ENCODE peak calls at places on chromosomes 7 and 10, in eight cellular contexts. X is A549, E is left ventricle myocardium inferior, Z is tibial artery, T is heart right ventricle, Y is IMR-90, O is thoracic aorta, J is cardiac muscle cell. L is an unnamed sample.

GRCh38 chr7:36563706-36564325 is 160.5 kb downstream of the AOAH start:
- DNase-seq in X (no peak), E (no peak), Z (no peak), T (no peak), Y (peak; percentile 36), O (no peak), J (no peak), L (no peak)

GRCh38 chr10:83806716-83807115 is 332.6 kb upstream of the GHITM start:
- DNase-seq in X (no peak), E (no peak), Z (no peak), T (no peak), Y (no peak), O (no peak), J (no peak), L (no peak)

GRCh38 chr7:101294039-101294831 is 27.4 kb downstream of the IFT22 start:
- DNase-seq in X (no peak), E (no peak), Z (no peak), T (no peak), Y (no peak), O (no peak), J (no peak), L (no peak)

GRCh38 chr7:774161-775109 is 47.4 kb upstream of the PRKAR1B start:
- DNase-seq in X (peak; percentile 52), E (peak; percentile 58), Z (no peak), T (peak; percentile 66), Y (peak; percentile 20), O (no peak), J (peak; percentile 69), L (no peak)

GRCh38 chr7:114416089-114416990 is 1.7 kb downstream of the FOXP2 start:
- DNase-seq in X (no peak), E (no peak), Z (no peak), T (no peak), Y (peak; percentile 40), O (no peak), J (no peak), L (no peak)

GRCh38 chr10:76998451-76998850 is 639.2 kb downstream of the KCNMA1 start:
- DNase-seq in X (no peak), E (no peak), Z (no peak), T (no peak), Y (no peak), O (no peak), J (no peak), L (no peak)

GRCh38 chr10:115093776-115094361 is 704 bp downstream of the ATRNL1 start:
- DNase-seq in X (peak; percentile 33), E (no peak), Z (no peak), T (no peak), Y (no peak), O (no peak), J (peak; percentile 23), L (no peak)

GRCh38 chr10:74967850-74968620 is 141.6 kb downstream of the KAT6B start:
- DNase-seq in X (no peak), E (no peak), Z (no peak), T (no peak), Y (no peak), O (no peak), J (no peak), L (no peak)

GRCh38 chr7:36119005-36119711 is 33.9 kb upstream of the EEPD1 start:
- DNase-seq in X (no peak), E (no peak), Z (no peak), T (no peak), Y (peak; percentile 98), O (peak; percentile 44), J (no peak), L (no peak)

GRCh38 chr7:130641040-130641439 is 27.5 kb downstream of the COPG2 start:
- DNase-seq in X (no peak), E (no peak), Z (no peak), T (no peak), Y (no peak), O (no peak), J (no peak), L (no peak)

GRCh38 chr10:46014683-46015405 is 15.6 kb downstream of the NCOA4 start:
- DNase-seq in X (no peak), E (no peak), Z (no peak), T (no peak), Y (peak; percentile 65), O (no peak), J (no peak), L (no peak)

GRCh38 chr10:28897617-28898464 is 220.5 kb downstream of the BAMBI start:
- DNase-seq in X (no peak), E (peak; percentile 42), Z (no peak), T (peak; percentile 34), Y (no peak), O (no peak), J (no peak), L (peak; percentile 91)

DNA sequence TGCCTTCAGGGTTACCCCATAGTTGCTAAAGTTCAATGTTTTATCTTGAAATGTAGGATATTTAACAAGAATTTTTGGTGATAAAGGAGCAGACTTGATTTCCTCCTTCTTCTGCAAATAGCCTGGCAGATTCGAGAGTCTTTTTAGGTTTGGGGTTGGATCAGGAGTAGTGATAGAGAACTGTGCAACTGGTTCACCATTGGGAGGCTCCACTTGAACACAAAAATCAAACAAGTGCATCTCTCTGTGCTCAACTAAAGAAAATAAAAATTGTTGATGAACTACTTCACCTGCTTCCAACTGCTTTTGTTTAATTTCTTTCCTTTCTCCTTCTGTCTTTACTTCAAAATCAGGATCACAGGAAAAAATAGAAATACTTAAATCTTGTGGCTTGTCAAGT is 58.5 kb downstream of the MACC1 start:
- DNase-seq in X (no peak), E (no peak), Z (no peak), T (no peak), Y (peak; percentile 36), O (no peak), J (no peak), L (no peak)
- TF ChIP-seq CTCF in X (no peak), E (peak; percentile 69), Z (peak; percentile 17), T (peak; percentile 54), Y (peak; percentile 50), O (peak; percentile 13), J (peak; percentile 45), L (peak; percentile 63)

GRCh38 chr10:133411523-133412380 is 12.7 kb downstream of the SPRN start:
- DNase-seq in X (no peak), E (no peak), Z (no peak), T (no peak), Y (no peak), O (no peak), J (no peak), L (no peak)

GRCh38 chr10:133415752-133416151 is 8.7 kb downstream of the SPRN start:
- DNase-seq in X (no peak), E (no peak), Z (peak; percentile 28), T (peak; percentile 4), Y (no peak), O (no peak), J (no peak), L (peak; percentile 18)

GRCh38 chr10:133412381-133412711 is 12.1 kb downstream of the SPRN start:
- DNase-seq in X (no peak), E (no peak), Z (no peak), T (no peak), Y (no peak), O (no peak), J (no peak), L (no peak)
- H3K9me3 ChIP-seq in X (peaks cover 31% of the 10 kb centered on the region), E (peaks cover 49% of the 10 kb centered on the region), Z (peaks cover 17% of the 10 kb centered on the region), T (peaks cover 47% of the 10 kb centered on the region), Y (peaks cover 6% of the 10 kb centered on the region), O (peaks cover 26% of the 10 kb centered on the region), J (no peaks in the 10 kb centered on the region), L (peaks cover 31% of the 10 kb centered on the region)

DNA sequence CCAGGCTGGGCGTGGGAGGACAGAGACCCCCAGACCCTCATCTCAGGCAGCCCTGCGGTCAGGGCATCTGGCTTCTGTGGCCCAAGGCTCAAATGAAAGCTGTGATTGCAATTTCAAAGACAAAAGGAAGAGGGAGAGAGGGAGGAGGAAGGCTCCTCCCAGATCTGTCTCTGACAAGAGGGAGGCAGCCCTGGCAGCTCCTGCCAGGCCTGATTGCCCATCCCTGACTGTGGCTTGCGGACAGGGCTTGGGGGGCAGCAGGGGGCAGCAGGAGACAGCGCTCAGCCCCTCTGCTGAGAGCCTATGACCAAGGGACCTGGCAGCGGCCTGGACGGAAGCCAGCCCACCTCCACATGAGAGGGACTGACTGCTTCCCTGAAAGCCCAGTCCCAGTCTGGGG is 91.8 kb downstream of the PTPRN2 start:
- DNase-seq in X (peak; percentile 45), E (no peak), Z (no peak), T (no peak), Y (no peak), O (no peak), J (peak; percentile 60), L (no peak)
- TF ChIP-seq CTCF in X (peak; percentile 15), E (peak; percentile 19), Z (no peak), T (peak; percentile 17), Y (no peak), O (no peak), J (peak; percentile 5), L (no peak)

GRCh38 chr7:4128161-4128560 is 553.9 kb upstream of the FOXK1 start:
- DNase-seq in X (no peak), E (no peak), Z (peak; percentile 55), T (no peak), Y (no peak), O (no peak), J (no peak), L (no peak)
- H3K9me3 ChIP-seq in X (peaks cover 3% of the 10 kb centered on the region), E (no peaks in the 10 kb centered on the region), Z (no peaks in the 10 kb centered on the region), T (no peaks in the 10 kb centered on the region), Y (peaks cover 14% of the 10 kb centered on the region), O (no peaks in the 10 kb centered on the region), J (no peaks in the 10 kb centered on the region), L (no peaks in the 10 kb centered on the region)

DNA sequence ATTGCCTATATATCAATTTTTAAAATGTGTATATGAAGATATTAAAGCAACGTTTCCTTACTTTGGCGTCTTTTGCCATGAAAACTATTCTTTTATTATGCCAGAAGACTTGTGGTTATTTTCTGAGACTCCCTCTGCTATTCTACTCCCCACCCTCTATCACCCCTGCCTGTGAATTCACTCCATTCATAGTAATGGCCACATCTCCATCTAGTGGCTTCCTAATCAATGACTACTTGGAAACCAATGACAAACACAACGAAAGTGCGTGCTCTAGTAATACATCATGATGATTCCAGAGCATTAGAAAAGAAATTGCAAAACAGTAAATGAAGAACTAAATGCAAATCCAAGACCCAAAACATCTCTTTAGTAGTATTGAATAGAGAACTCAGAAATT is 186.7 kb upstream of the HGF start:
- DNase-seq in X (peak; percentile 5), E (no peak), Z (no peak), T (no peak), Y (peak; percentile 73), O (no peak), J (peak; percentile 57), L (no peak)
- TF ChIP-seq CTCF in X (peak; percentile 55), E (peak; percentile 62), Z (peak; percentile 31), T (peak; percentile 54), Y (peak; percentile 71), O (no peak), J (peak; percentile 61), L (peak; percentile 27)